ENCODE peak calls at places on chromosomes 5 and 9, in six cellular contexts. One of them, this sample, is unnamed.

GRCh38 chr5:171908638-171909037 is 97.8 kb downstream of the FBXW11 start:
- DNase-seq in cardiac fibroblast: no peak
- DNase-seq in ELR: no peak
- DNase-seq in memory B cell: no peak
- DNase-seq in SK-N-DZ: no peak
- DNase-seq in NCI-H1048: no peak
- DNase-seq in this sample: no peak

GRCh38 chr5:147822686-147823491 is 8.6 kb downstream of the SPINK1 start:
- DNase-seq in SK-N-DZ: peak; percentile 76
- DNase-seq in ELR: peak; percentile 62
- DNase-seq in cardiac fibroblast: peak; percentile 74
- DNase-seq in NCI-H1048: peak; percentile 57
- DNase-seq in memory B cell: peak; percentile 2
- DNase-seq in this sample: peak; percentile 61

GRCh38 chr9:77759391-77759790 is 111.3 kb upstream of the GNA14 start:
- DNase-seq in cardiac fibroblast: no peak
- DNase-seq in SK-N-DZ: no peak
- DNase-seq in memory B cell: no peak
- DNase-seq in ELR: no peak
- DNase-seq in NCI-H1048: no peak
- DNase-seq in this sample: no peak

GRCh38 chr5:106610041-106610440 is 1060.7 kb downstream of the EFNA5 start:
- DNase-seq in NCI-H1048: no peak
- DNase-seq in memory B cell: no peak
- DNase-seq in ELR: peak; percentile 24
- DNase-seq in SK-N-DZ: no peak
- DNase-seq in cardiac fibroblast: no peak
- DNase-seq in this sample: no peak

GRCh38 chr5:109215040-109215439 is 194.7 kb downstream of the PJA2 start:
- DNase-seq in cardiac fibroblast: no peak
- DNase-seq in NCI-H1048: no peak
- DNase-seq in memory B cell: no peak
- DNase-seq in ELR: no peak
- DNase-seq in SK-N-DZ: no peak
- DNase-seq in this sample: no peak

GRCh38 chr9:95772320-95773060 is 103.0 kb upstream of the ERCC6L2 start:
- DNase-seq in SK-N-DZ: peak; percentile 53
- DNase-seq in ELR: no peak
- DNase-seq in memory B cell: no peak
- DNase-seq in cardiac fibroblast: no peak
- DNase-seq in NCI-H1048: no peak
- DNase-seq in this sample: no peak

GRCh38 chr5:62477801-62478200 is 65.2 kb downstream of the IPO11 start:
- DNase-seq in ELR: peak; percentile 41
- DNase-seq in memory B cell: no peak
- DNase-seq in SK-N-DZ: no peak
- DNase-seq in NCI-H1048: no peak
- DNase-seq in cardiac fibroblast: peak; percentile 54
- DNase-seq in this sample: peak; percentile 57

GRCh38 chr5:145449794-145450193 is 385.3 kb downstream of the PRELID2 start:
- DNase-seq in SK-N-DZ: no peak
- DNase-seq in NCI-H1048: no peak
- DNase-seq in ELR: no peak
- DNase-seq in cardiac fibroblast: no peak
- DNase-seq in memory B cell: no peak
- DNase-seq in this sample: no peak

GRCh38 chr5:147539053-147539452 is 29.2 kb upstream of the DPYSL3 start:
- DNase-seq in cardiac fibroblast: peak; percentile 35
- DNase-seq in ELR: peak; percentile 54
- DNase-seq in SK-N-DZ: no peak
- DNase-seq in memory B cell: no peak
- DNase-seq in NCI-H1048: no peak
- DNase-seq in this sample: peak; percentile 27

GRCh38 chr5:141637693-141638419 is 1.1 kb downstream of the RELL2 start:
- DNase-seq in memory B cell: peak; percentile 68
- DNase-seq in SK-N-DZ: peak; percentile 72
- DNase-seq in cardiac fibroblast: peak; percentile 56
- DNase-seq in ELR: peak; percentile 67
- DNase-seq in NCI-H1048: no peak
- DNase-seq in this sample: peak; percentile 40

GRCh38 chr9:127059648-127060365 is 62.6 kb downstream of the ANGPTL2 start:
- DNase-seq in cardiac fibroblast: no peak
- DNase-seq in memory B cell: no peak
- DNase-seq in ELR: no peak
- DNase-seq in SK-N-DZ: no peak
- DNase-seq in NCI-H1048: no peak
- DNase-seq in this sample: no peak

GRCh38 chr9:134223091-134223490 is 58.7 kb upstream of the RNU6ATAC start:
- DNase-seq in cardiac fibroblast: no peak
- DNase-seq in ELR: no peak
- DNase-seq in NCI-H1048: no peak
- DNase-seq in memory B cell: no peak
- DNase-seq in SK-N-DZ: no peak
- DNase-seq in this sample: no peak

GRCh38 chr5:69217154-69217731 is 17.4 kb upstream of the CDK7 start:
- DNase-seq in NCI-H1048: no peak
- DNase-seq in SK-N-DZ: no peak
- DNase-seq in ELR: no peak
- DNase-seq in memory B cell: no peak
- DNase-seq in cardiac fibroblast: no peak
- DNase-seq in this sample: no peak

GRCh38 chr5:80238778-80239679 is 16.8 kb downstream of the SERINC5 start:
- DNase-seq in cardiac fibroblast: peak; percentile 40
- DNase-seq in memory B cell: no peak
- DNase-seq in ELR: no peak
- DNase-seq in NCI-H1048: no peak
- DNase-seq in SK-N-DZ: no peak
- DNase-seq in this sample: peak; percentile 28

GRCh38 chr5:150263801-150264621 is 25.6 kb downstream of the CAMK2A start:
- DNase-seq in SK-N-DZ: peak; percentile 70
- DNase-seq in NCI-H1048: no peak
- DNase-seq in cardiac fibroblast: peak; percentile 89
- DNase-seq in memory B cell: no peak
- DNase-seq in ELR: peak; percentile 94
- DNase-seq in this sample: peak; percentile 88

GRCh38 chr5:97046270-97046982 is 96.0 kb downstream of the LIX1 start:
- DNase-seq in cardiac fibroblast: peak; percentile 43
- DNase-seq in NCI-H1048: no peak
- DNase-seq in memory B cell: no peak
- DNase-seq in ELR: peak; percentile 41
- DNase-seq in SK-N-DZ: no peak
- DNase-seq in this sample: peak; percentile 41

GRCh38 chr9:129761901-129762359 is 9.1 kb upstream of the PTGES start:
- DNase-seq in SK-N-DZ: no peak
- DNase-seq in NCI-H1048: no peak
- DNase-seq in cardiac fibroblast: peak; percentile 81
- DNase-seq in memory B cell: no peak
- DNase-seq in ELR: peak; percentile 83
- DNase-seq in this sample: peak; percentile 81

GRCh38 chr5:140633081-140633471 is at the start of gene CD14:
- DNase-seq in ELR: peak; percentile 91
- DNase-seq in memory B cell: no peak
- DNase-seq in cardiac fibroblast: peak; percentile 48
- DNase-seq in NCI-H1048: no peak
- DNase-seq in SK-N-DZ: peak; percentile 57
- DNase-seq in this sample: peak; percentile 45

GRCh38 chr9:91034521-91034920 is 232.9 kb downstream of the SYK start:
- DNase-seq in SK-N-DZ: no peak
- DNase-seq in ELR: no peak
- DNase-seq in NCI-H1048: no peak
- DNase-seq in cardiac fibroblast: no peak
- DNase-seq in memory B cell: no peak
- DNase-seq in this sample: no peak

GRCh38 chr9:18320046-18320445 is 153.9 kb upstream of the ADAMTSL1 start:
- DNase-seq in memory B cell: no peak
- DNase-seq in cardiac fibroblast: peak; percentile 15
- DNase-seq in SK-N-DZ: peak; percentile 20
- DNase-seq in NCI-H1048: no peak
- DNase-seq in ELR: peak; percentile 28
- DNase-seq in this sample: peak; percentile 15

GRCh38 chr5:132821791-132822190 is 8.7 kb downstream of the SHROOM1 start:
- DNase-seq in cardiac fibroblast: peak; percentile 30
- DNase-seq in memory B cell: no peak
- DNase-seq in ELR: peak; percentile 46
- DNase-seq in NCI-H1048: no peak
- DNase-seq in SK-N-DZ: no peak
- DNase-seq in this sample: no peak

GRCh38 chr5:169763437-169764301 is 126.6 kb downstream of the DOCK2 start:
- DNase-seq in memory B cell: no peak
- DNase-seq in ELR: no peak
- DNase-seq in NCI-H1048: no peak
- DNase-seq in SK-N-DZ: peak; percentile 19
- DNase-seq in cardiac fibroblast: no peak
- DNase-seq in this sample: no peak

GRCh38 chr9:16134351-16134750 is 581.5 kb downstream of the CCDC171 start:
- DNase-seq in NCI-H1048: no peak
- DNase-seq in cardiac fibroblast: no peak
- DNase-seq in memory B cell: no peak
- DNase-seq in SK-N-DZ: no peak
- DNase-seq in ELR: peak; percentile 39
- DNase-seq in this sample: no peak

GRCh38 chr5:103744159-103744558 is 181.6 kb upstream of the NUDT12 start:
- DNase-seq in cardiac fibroblast: peak; percentile 71
- DNase-seq in SK-N-DZ: no peak
- DNase-seq in memory B cell: no peak
- DNase-seq in ELR: peak; percentile 58
- DNase-seq in NCI-H1048: no peak
- DNase-seq in this sample: peak; percentile 55

GRCh38 chr5:54109931-54110330 is 200.4 kb downstream of the ARL15 start:
- DNase-seq in ELR: no peak
- DNase-seq in NCI-H1048: no peak
- DNase-seq in SK-N-DZ: no peak
- DNase-seq in memory B cell: no peak
- DNase-seq in cardiac fibroblast: peak; percentile 49
- DNase-seq in this sample: no peak

GRCh38 chr5:128965011-128965637 is at the start of gene SLC27A6:
- DNase-seq in cardiac fibroblast: peak; percentile 3
- DNase-seq in NCI-H1048: no peak
- DNase-seq in memory B cell: no peak
- DNase-seq in SK-N-DZ: peak; percentile 43
- DNase-seq in ELR: no peak
- DNase-seq in this sample: no peak

GRCh38 chr5:139955053-139955605 is 88.0 kb downstream of the NRG2 start:
- DNase-seq in NCI-H1048: no peak
- DNase-seq in memory B cell: no peak
- DNase-seq in ELR: no peak
- DNase-seq in SK-N-DZ: no peak
- DNase-seq in cardiac fibroblast: no peak
- DNase-seq in this sample: no peak